ENCODE peak calls at places on chromosomes 4 and X, in nine cellular contexts. B, M, K, U, F, W, P, Q and Y are unnamed samples. For H3K36me3, the result is how much of the 10 kb centered on the place peaks cover.

GRCh38 chrX:113390531-113390930 is 549.9 kb upstream of the AMOT start:
- DNase-seq in B (no peak), M (no peak), K (no peak), U (no peak), F (no peak), W (no peak), P (no peak), Q (no peak), Y (no peak)

GRCh38 chr4:76822294-76822693 is 75.7 kb downstream of the SOWAHB start:
- DNase-seq in B (no peak), M (no peak), K (no peak), U (no peak), F (no peak), W (peak), P (no peak), Q (no peak), Y (no peak)

GRCh38 chrX:33078273-33078672 is 133.1 kb downstream of the DMD start:
- DNase-seq in B (no peak), M (no peak), K (no peak), U (no peak), F (peak), W (no peak), P (no peak), Q (no peak), Y (no peak)

GRCh38 chrX:71542411-71542810 is 9.5 kb downstream of the OGT start:
- DNase-seq in B (peak), M (no peak), K (no peak), U (no peak), F (no peak), W (no peak), P (peak), Q (no peak), Y (no peak)

GRCh38 chrX:131729295-131729694 is 185.4 kb downstream of the OR13H1 start:
- DNase-seq in B (peak), M (no peak), K (no peak), U (no peak), F (no peak), W (peak), P (peak), Q (no peak), Y (no peak)

GRCh38 chrX:100768679-100769338 is 36.9 kb upstream of the SYTL4 start:
- DNase-seq in B (peak), M (peak), K (peak), U (peak), F (peak), W (peak), P (peak), Q (peak), Y (peak)

GRCh38 chr4:175531405-175532091 is 280.5 kb downstream of the GPM6A start:
- DNase-seq in B (peak), M (no peak), K (no peak), U (no peak), F (no peak), W (no peak), P (no peak), Q (no peak), Y (no peak)

GRCh38 chr4:158169931-158170690 is 2.7 kb downstream of the GASK1B start:
- DNase-seq in B (peak), M (no peak), K (no peak), U (no peak), F (no peak), W (no peak), P (peak), Q (no peak), Y (no peak)

GRCh38 chr4:138845051-138845450 is 170.5 kb upstream of the NOCT start:
- DNase-seq in B (no peak), M (no peak), K (no peak), U (no peak), F (no peak), W (no peak), P (no peak), Q (no peak), Y (no peak)

GRCh38 chr4:77193511-77194236 is 36.7 kb downstream of the CCNG2 start:
- DNase-seq in B (no peak), M (peak), K (peak), U (peak), F (peak), W (peak), P (no peak), Q (peak), Y (no peak)

GRCh38 chr4:117965608-117966007 is 68.7 kb upstream of the NDST3 start:
- DNase-seq in B (no peak), M (no peak), K (no peak), U (no peak), F (no peak), W (no peak), P (peak), Q (no peak), Y (no peak)

GRCh38 chr4:150997141-150997540 is 17.9 kb downstream of the LRBA start:
- DNase-seq in B (no peak), M (no peak), K (no peak), U (no peak), F (no peak), W (no peak), P (no peak), Q (no peak), Y (no peak)

GRCh38 chr4:107278791-107279481 is 242.8 kb upstream of the DKK2 start:
- DNase-seq in B (peak), M (no peak), K (no peak), U (no peak), F (no peak), W (no peak), P (no peak), Q (no peak), Y (no peak)

GRCh38 chr4:40976343-40976742 is 226.6 kb downstream of the NSUN7 start:
- DNase-seq in B (peak), M (peak), K (no peak), U (no peak), F (peak), W (no peak), P (peak), Q (no peak), Y (no peak)

GRCh38 chrX:103393487-103393886 is 17.1 kb downstream of the BEX3 start:
- DNase-seq in B (peak), M (no peak), K (no peak), U (no peak), F (no peak), W (no peak), P (no peak), Q (no peak), Y (no peak)

GRCh38 chr4:162497564-162498167 is 333.9 kb upstream of the FSTL5 start:
- DNase-seq in B (peak), M (peak), K (no peak), U (no peak), F (peak), W (no peak), P (peak), Q (no peak), Y (no peak)

GRCh38 chr4:164485169-164485568 is 268.8 kb upstream of the SMIM31 start:
- DNase-seq in B (no peak), M (no peak), K (no peak), U (no peak), F (no peak), W (no peak), P (no peak), Q (no peak), Y (no peak)

GRCh38 chr4:187451776-187452175 is 543.8 kb upstream of the ZFP42 start:
- DNase-seq in B (no peak), M (no peak), K (no peak), U (no peak), F (no peak), W (no peak), P (no peak), Q (no peak), Y (no peak)

GRCh38 chr4:54225671-54226398 is 3.3 kb upstream of the PDGFRA start:
- DNase-seq in B (no peak), M (no peak), K (peak), U (no peak), F (no peak), W (no peak), P (no peak), Q (no peak), Y (no peak)

GRCh38 chr4:99637174-99637573 is 20.5 kb downstream of the C4orf54 start:
- DNase-seq in B (no peak), M (no peak), K (no peak), U (no peak), F (no peak), W (no peak), P (no peak), Q (no peak), Y (no peak)

GRCh38 chr4:187235456-187236170 is 512.0 kb upstream of the FAT1 start:
- DNase-seq in B (no peak), M (no peak), K (no peak), U (no peak), F (no peak), W (no peak), P (peak), Q (no peak), Y (no peak)

GRCh38 chrX:96715412-96715940 is 30.8 kb downstream of the DIAPH2 start:
- DNase-seq in B (peak), M (no peak), K (no peak), U (no peak), F (no peak), W (no peak), P (no peak), Q (no peak), Y (no peak)

GRCh38 chr4:110128092-110128989 is 70.1 kb downstream of the ELOVL6 start:
- DNase-seq in B (no peak), M (no peak), K (no peak), U (no peak), F (no peak), W (no peak), P (no peak), Q (no peak), Y (no peak)

GRCh38 chrX:90026730-90027129 is 105.0 kb downstream of the TGIF2LX start:
- DNase-seq in B (no peak), M (no peak), K (no peak), U (no peak), F (no peak), W (no peak), P (no peak), Q (no peak), Y (no peak)

GRCh38 chrX:2680486-2681348 is 10.4 kb upstream of the CD99 start:
- DNase-seq in B (no peak), M (no peak), K (no peak), U (no peak), F (no peak), W (no peak), P (no peak), Q (no peak), Y (no peak)

GRCh38 chr4:68209003-68209402 is 36.5 kb downstream of the TMPRSS11B start:
- DNase-seq in B (no peak), M (no peak), K (no peak), U (no peak), F (no peak), W (no peak), P (no peak), Q (no peak), Y (no peak)

GRCh38 chr4:128517739-128518510 is 230.3 kb upstream of the PGRMC2 start:
- DNase-seq in B (peak), M (peak), K (no peak), U (no peak), F (no peak), W (peak), P (peak), Q (peak), Y (peak)

GRCh38 chr4:127965803-127966175 is 583 bp downstream of the ABHD18 start:
- DNase-seq in B (peak), M (peak), K (peak), U (no peak), F (peak), W (peak), P (peak), Q (peak), Y (no peak)

GRCh38 chr4:37389967-37390580 is 145.5 kb downstream of the NWD2 start:
- DNase-seq in B (peak), M (peak), K (no peak), U (peak), F (peak), W (no peak), P (peak), Q (no peak), Y (peak)

GRCh38 chr4:8142556-8142955 is 16.1 kb downstream of the ABLIM2 start:
- DNase-seq in B (no peak), M (no peak), K (no peak), U (no peak), F (no peak), W (no peak), P (no peak), Q (no peak), Y (no peak)

GRCh38 chrX:3415011-3415410 is 68.6 kb upstream of the MXRA5 start:
- DNase-seq in B (no peak), M (no peak), K (no peak), U (no peak), F (no peak), W (no peak), P (no peak), Q (no peak), Y (no peak)

GRCh38 chr4:129358571-129358970 is 262.6 kb downstream of the C4orf33 start:
- DNase-seq in B (peak), M (no peak), K (no peak), U (no peak), F (no peak), W (no peak), P (peak), Q (no peak), Y (no peak)

GRCh38 chr4:8517946-8518345 is 62.2 kb upstream of the GPR78 start:
- DNase-seq in B (no peak), M (no peak), K (no peak), U (no peak), F (no peak), W (no peak), P (no peak), Q (no peak), Y (no peak)

GRCh38 chrX:119625843-119626242 is 19.6 kb upstream of the NKRF start:
- DNase-seq in B (no peak), M (no peak), K (no peak), U (no peak), F (no peak), W (no peak), P (no peak), Q (no peak), Y (no peak)

GRCh38 chrX:2559124-2559523 is 58.3 kb upstream of the DHRSX start:
- DNase-seq in B (no peak), M (no peak), K (no peak), U (no peak), F (no peak), W (no peak), P (peak), Q (no peak), Y (no peak)

GRCh38 chrX:44071847-44072545 is 98.8 kb upstream of the NDP start:
- DNase-seq in B (peak), M (no peak), K (no peak), U (no peak), F (no peak), W (no peak), P (peak), Q (no peak), Y (no peak)

GRCh38 chrX:3129256-3129655 is 88.0 kb downstream of the ARSF start:
- DNase-seq in B (peak), M (no peak), K (no peak), U (no peak), F (no peak), W (no peak), P (no peak), Q (no peak), Y (no peak)

GRCh38 chr4:97984545-97985131 is 158.6 kb downstream of the STPG2 start:
- DNase-seq in B (no peak), M (no peak), K (peak), U (peak), F (peak), W (no peak), P (peak), Q (no peak), Y (no peak)

GRCh38 chr4:169115897-169116254 is 105.8 kb upstream of the CBR4 start:
- DNase-seq in B (peak), M (no peak), K (no peak), U (no peak), F (no peak), W (no peak), P (peak), Q (no peak), Y (no peak)
- H3K36me3 ChIP-seq in B (under half), M (under half), K (under half), U (under half), F (under half), W (half or more), P (under half), Q (half or more), Y (under half)

GRCh38 chrX:367866-368265 is 18.8 kb downstream of the PPP2R3B start:
- DNase-seq in B (no peak), M (no peak), K (no peak), U (no peak), F (no peak), W (no peak), P (no peak), Q (no peak), Y (no peak)

GRCh38 chrX:369563-370101 is 17.1 kb downstream of the PPP2R3B start:
- DNase-seq in B (no peak), M (no peak), K (no peak), U (no peak), F (no peak), W (no peak), P (no peak), Q (no peak), Y (no peak)

GRCh38 chrX:368811-369562 is 17.7 kb downstream of the PPP2R3B start:
- DNase-seq in B (peak), M (peak), K (no peak), U (no peak), F (peak), W (no peak), P (peak), Q (peak), Y (no peak)

GRCh38 chrX:370244-370962 is 16.3 kb downstream of the PPP2R3B start:
- DNase-seq in B (no peak), M (no peak), K (no peak), U (no peak), F (peak), W (peak), P (no peak), Q (peak), Y (no peak)

DNA sequence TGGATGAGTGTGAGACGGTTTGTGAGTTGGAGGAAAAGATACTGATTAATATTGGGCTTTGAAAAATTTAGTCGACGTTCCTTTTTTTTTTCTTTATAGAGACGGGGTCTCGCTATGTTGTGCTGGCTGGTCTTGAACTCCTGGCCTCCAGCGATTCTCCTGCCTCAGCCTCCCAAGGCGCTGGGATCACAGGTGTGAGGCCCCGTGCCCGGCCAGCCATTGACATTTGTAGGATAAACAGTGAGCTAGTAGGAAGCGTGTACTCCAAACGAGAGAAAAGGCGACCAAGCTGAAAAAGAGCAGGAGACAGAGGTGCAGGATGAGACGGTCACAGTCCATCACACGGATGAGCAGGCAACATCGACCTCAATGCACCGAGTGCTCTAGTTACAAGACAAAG is 19.4 kb downstream of the PPP2R3B start:
- DNase-seq in B (no peak), M (no peak), K (no peak), U (no peak), F (no peak), W (no peak), P (no peak), Q (no peak), Y (no peak)
- H3K36me3 ChIP-seq in B (under half), M (under half), K (under half), U (under half), F (under half), W (under half), P (under half), Q (under half), Y (under half)

DNA sequence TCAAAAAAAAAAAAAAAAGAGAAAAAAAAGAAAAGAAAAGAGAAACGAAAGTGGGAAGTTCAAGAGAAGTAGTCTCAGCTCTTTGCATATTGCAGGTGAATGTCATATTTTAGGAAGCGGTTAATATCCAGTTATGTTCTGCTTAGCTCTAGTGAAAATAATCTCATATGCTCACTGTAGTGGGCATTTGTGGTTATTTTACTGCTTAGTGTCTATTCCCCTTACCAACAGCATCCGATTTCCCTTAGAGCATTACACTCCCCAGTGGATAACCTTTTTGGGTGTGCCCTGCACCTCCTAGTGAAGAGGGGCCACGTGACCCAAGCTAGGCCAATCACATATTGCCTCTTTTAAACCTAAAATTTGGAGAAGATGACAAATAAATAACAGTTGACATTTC is 111.2 kb upstream of the ZNF827 start:
- DNase-seq in B (no peak), M (no peak), K (no peak), U (no peak), F (peak), W (no peak), P (no peak), Q (no peak), Y (no peak)
- H3K36me3 ChIP-seq in B (under half), M (under half), K (under half), U (under half), F (under half), W (under half), P (under half), Q (under half), Y (under half)

GRCh38 chr4:109051054-109051453 is 251.4 kb downstream of the COL25A1 start:
- DNase-seq in B (no peak), M (no peak), K (no peak), U (no peak), F (no peak), W (no peak), P (no peak), Q (no peak), Y (no peak)
- H3K36me3 ChIP-seq in B (under half), M (under half), K (under half), U (under half), F (under half), W (under half), P (under half), Q (under half), Y (under half)

GRCh38 chrX:21990812-21991211 is 41.3 kb upstream of the PHEX start:
- DNase-seq in B (no peak), M (no peak), K (no peak), U (no peak), F (no peak), W (no peak), P (no peak), Q (no peak), Y (no peak)
- H3K36me3 ChIP-seq in B (under half), M (half or more), K (under half), U (under half), F (under half), W (under half), P (under half), Q (under half), Y (half or more)

GRCh38 chr4:185341841-185342240 is 53.9 kb downstream of the LRP2BP start:
- DNase-seq in B (no peak), M (no peak), K (no peak), U (no peak), F (no peak), W (no peak), P (no peak), Q (no peak), Y (no peak)

GRCh38 chr4:185343726-185344581 is 51.8 kb downstream of the LRP2BP start:
- DNase-seq in B (peak), M (no peak), K (no peak), U (no peak), F (no peak), W (no peak), P (no peak), Q (no peak), Y (no peak)

GRCh38 chr4:185341377-185341776 is 54.3 kb downstream of the LRP2BP start:
- DNase-seq in B (no peak), M (no peak), K (no peak), U (no peak), F (no peak), W (no peak), P (no peak), Q (no peak), Y (no peak)

GRCh38 chr4:185335579-185335978 is 60.1 kb downstream of the LRP2BP start:
- DNase-seq in B (no peak), M (no peak), K (no peak), U (no peak), F (no peak), W (no peak), P (no peak), Q (no peak), Y (no peak)

GRCh38 chr4:185339941-185340340 is 55.8 kb downstream of the LRP2BP start:
- DNase-seq in B (no peak), M (no peak), K (no peak), U (no peak), F (no peak), W (no peak), P (no peak), Q (no peak), Y (no peak)
- H3K36me3 ChIP-seq in B (under half), M (under half), K (under half), U (under half), F (half or more), W (under half), P (under half), Q (under half), Y (under half)